ENCODE peak calls at places on chromosomes 11 and 22, in six cellular contexts. J is tibial nerve, C is lower leg skin, Q is bronchial epithelial cell, N is AG04449, G is cardiac muscle cell. E is an unnamed sample.

GRCh38 chr11:61777234-61778090 is 14.9 kb downstream of the TMEM258 start:
- DNase-seq in J (peak; percentile 21), C (no peak), Q (no peak), N (no peak), G (no peak), E (no peak)

GRCh38 chr22:46077669-46078099 is 72.6 kb upstream of the PPARA start:
- DNase-seq in J (no peak), C (no peak), Q (no peak), N (no peak), G (no peak), E (no peak)

GRCh38 chr11:111449158-111449557 is 63.0 kb downstream of the BTG4 start:
- DNase-seq in J (no peak), C (no peak), Q (no peak), N (no peak), G (no peak), E (no peak)

GRCh38 chr11:59616396-59616982 is 915 bp upstream of the OSBP start:
- DNase-seq in J (no peak), C (no peak), Q (no peak), N (no peak), G (no peak), E (no peak)

GRCh38 chr22:46150615-46151423 is 493 bp downstream of the PPARA start:
- DNase-seq in J (no peak), C (no peak), Q (no peak), N (no peak), G (no peak), E (no peak)

GRCh38 chr11:23976369-23976768 is 520.5 kb upstream of the LUZP2 start:
- DNase-seq in J (no peak), C (no peak), Q (no peak), N (no peak), G (no peak), E (no peak)

GRCh38 chr11:3962406-3962840 is 107.0 kb downstream of the STIM1 start:
- DNase-seq in J (no peak), C (no peak), Q (no peak), N (no peak), G (no peak), E (no peak)

GRCh38 chr11:110715541-110715940 is 3.3 kb upstream of the ARHGAP20 start:
- DNase-seq in J (no peak), C (no peak), Q (peak; percentile 59), N (no peak), G (no peak), E (no peak)

GRCh38 chr11:83002522-83002921 is 69.2 kb downstream of the RAB30 start:
- DNase-seq in J (no peak), C (no peak), Q (no peak), N (no peak), G (no peak), E (no peak)

GRCh38 chr11:36635463-36635862 is 37.4 kb upstream of the RAG2 start:
- DNase-seq in J (no peak), C (no peak), Q (no peak), N (no peak), G (peak; percentile 31), E (no peak)

GRCh38 chr11:12478743-12479142 is 101.4 kb downstream of the PARVA start:
- DNase-seq in J (no peak), C (no peak), Q (peak; percentile 88), N (no peak), G (no peak), E (no peak)

GRCh38 chr11:3037041-3037944 is 19.9 kb downstream of the CARS1 start:
- DNase-seq in J (peak; percentile 93), C (peak; percentile 74), Q (peak; percentile 69), N (no peak), G (peak; percentile 92), E (peak; percentile 48)

GRCh38 chr11:128598096-128598495 is 10.7 kb upstream of the ETS1 start:
- DNase-seq in J (no peak), C (no peak), Q (no peak), N (no peak), G (no peak), E (no peak)

GRCh38 chr11:95145430-95146063 is 55.9 kb downstream of the ENDOD1 start:
- DNase-seq in J (no peak), C (no peak), Q (no peak), N (no peak), G (no peak), E (no peak)

GRCh38 chr11:89182773-89183172 is 5.1 kb downstream of the TYR start:
- DNase-seq in J (no peak), C (no peak), Q (no peak), N (no peak), G (no peak), E (peak; percentile 23)

DNA sequence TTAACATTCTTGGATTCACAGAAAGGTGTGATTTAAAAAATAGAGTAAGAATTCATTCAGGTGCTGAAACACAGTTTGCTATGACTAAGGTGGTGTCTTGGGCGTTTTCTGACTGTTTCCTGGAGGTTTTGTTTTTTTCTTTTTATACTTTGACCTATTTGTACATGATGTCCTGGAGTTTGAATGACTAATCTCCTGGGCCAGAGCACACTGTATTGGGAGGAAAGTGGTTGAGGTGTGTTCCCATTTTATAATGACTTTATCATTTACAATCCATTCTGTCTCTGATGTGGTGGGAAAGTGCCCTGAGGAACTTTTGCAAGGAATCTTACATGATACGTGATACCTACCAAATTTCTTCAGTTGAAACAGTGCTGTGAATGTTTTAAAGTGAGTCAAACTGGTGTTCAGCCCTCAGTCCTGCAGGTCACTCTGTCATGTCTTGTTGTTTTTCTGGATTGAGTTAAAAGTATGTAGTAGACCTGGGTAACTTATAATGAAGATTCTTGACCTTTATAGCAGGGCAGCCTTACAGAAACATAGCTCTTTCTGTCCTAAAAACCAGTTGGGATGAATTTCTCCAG is 80.8 kb downstream of the TNRC6B start:
- DNase-seq in J (no peak), C (no peak), Q (peak; percentile 94), N (no peak), G (no peak), E (peak; percentile 26)
- H3K4me3 ChIP-seq in J (no peak overlapping the region), C (no peak overlapping the region), Q (no peak overlapping the region), N (no peak overlapping the region), G (no peak overlapping the region), E (no peak overlapping the region)

GRCh38 chr11:18254781-18255361 is 6.4 kb upstream of the SAA2 start:
- DNase-seq in J (no peak), C (no peak), Q (no peak), N (no peak), G (no peak), E (no peak)

GRCh38 chr11:18253778-18254338 is 5.4 kb upstream of the SAA2 start:
- DNase-seq in J (no peak), C (no peak), Q (no peak), N (no peak), G (no peak), E (no peak)

GRCh38 chr11:18248561-18248960 is at the start of gene SAA2:
- DNase-seq in J (no peak), C (no peak), Q (peak; percentile 62), N (no peak), G (no peak), E (no peak)

GRCh38 chr11:18253222-18253621 is 4.8 kb upstream of the SAA2 start:
- DNase-seq in J (no peak), C (no peak), Q (peak; percentile 46), N (no peak), G (no peak), E (no peak)
- TF ChIP-seq CTCF in J (no peak), C (no peak), Q (peak; percentile 24), N (no peak), G (no peak), E (no peak)

GRCh38 chr11:73710964-73711363 is 49.9 kb downstream of the RAB6A start:
- DNase-seq in J (no peak), C (no peak), Q (no peak), N (no peak), G (no peak), E (no peak)

GRCh38 chr11:73715551-73715950 is 45.3 kb downstream of the RAB6A start:
- DNase-seq in J (no peak), C (no peak), Q (no peak), N (no peak), G (no peak), E (no peak)

GRCh38 chr11:73717136-73717535 is 43.7 kb downstream of the RAB6A start:
- DNase-seq in J (no peak), C (no peak), Q (no peak), N (no peak), G (no peak), E (no peak)

DNA sequence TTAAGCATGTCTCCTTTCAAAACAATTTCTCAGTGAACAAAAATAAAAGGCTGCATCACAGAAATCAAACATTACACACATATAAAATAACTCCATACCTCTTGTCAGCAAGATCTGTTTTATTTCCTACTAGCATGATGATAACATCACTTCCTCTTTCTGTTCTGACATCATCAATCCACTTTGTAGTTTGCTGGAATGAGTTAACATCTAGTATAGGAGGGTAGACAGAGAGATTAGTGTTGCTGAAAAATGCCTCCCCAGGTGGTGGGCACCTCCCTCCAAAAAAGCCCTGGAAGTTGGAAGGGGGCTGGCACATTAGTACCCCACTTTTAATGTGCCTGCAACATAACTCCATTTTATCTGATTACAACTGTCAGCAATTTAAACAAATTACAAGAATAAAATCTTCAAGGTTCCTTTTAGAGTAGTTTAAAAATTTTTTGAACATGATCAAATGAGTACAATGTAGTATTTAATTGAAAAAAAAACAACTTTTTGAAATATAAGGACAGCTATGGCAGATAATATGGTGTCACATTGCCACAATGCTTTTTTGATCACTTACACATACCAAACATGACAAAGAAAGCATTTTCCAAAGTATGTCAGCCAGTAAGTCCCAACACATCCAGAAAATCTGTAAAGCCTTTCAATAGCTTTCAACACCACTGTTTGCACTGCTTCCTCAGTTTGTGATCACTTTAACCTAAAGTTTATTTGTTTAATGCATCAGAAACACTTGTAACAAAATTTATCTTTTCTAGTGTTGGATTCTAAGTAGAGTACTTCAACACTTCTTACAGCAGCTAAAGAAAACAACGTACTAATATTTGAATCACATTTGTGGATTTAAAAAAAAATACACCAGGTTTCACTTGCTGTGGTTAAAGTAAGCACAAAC is 44.5 kb downstream of the RAB6A start:
- DNase-seq in J (no peak), C (no peak), Q (no peak), N (no peak), G (no peak), E (no peak)
- H3K4me3 ChIP-seq in J (no peak overlapping the region), C (no peak overlapping the region), Q (no peak overlapping the region), N (no peak overlapping the region), G (no peak overlapping the region), E (no peak overlapping the region)

GRCh38 chr11:130427581-130428211 is 713 bp downstream of the ADAMTS8 start:
- DNase-seq in J (no peak), C (no peak), Q (no peak), N (no peak), G (peak; percentile 51), E (no peak)

GRCh38 chr11:130428271-130428670 is at the start of gene ADAMTS8:
- DNase-seq in J (no peak), C (no peak), Q (no peak), N (no peak), G (peak; percentile 61), E (no peak)

GRCh38 chr11:130427049-130427388 is 1.4 kb downstream of the ADAMTS8 start:
- DNase-seq in J (no peak), C (no peak), Q (no peak), N (no peak), G (no peak), E (no peak)

GRCh38 chr11:130429983-130430382 is 1.6 kb upstream of the ADAMTS8 start:
- DNase-seq in J (no peak), C (no peak), Q (no peak), N (no peak), G (no peak), E (no peak)

GRCh38 chr11:130428692-130429681 is 578 bp upstream of the ADAMTS8 start:
- DNase-seq in J (no peak), C (no peak), Q (no peak), N (no peak), G (no peak), E (no peak)
- TF ChIP-seq CTCF in J (no peak), C (no peak), Q (no peak), N (no peak), G (no peak), E (no peak)

E was measured in astrocyte of the cerebellum.